ENCODE peak calls at places on chromosome 13, in ten cellular contexts. One of them, this sample, is unnamed.

GRCh38 chr13:40390290-40391008 is 276.0 kb downstream of the FOXO1 start:
- DNase-seq in GDM1: no peak
- DNase-seq in CD4-positive, alpha-beta T cell: no peak
- DNase-seq in H1: no peak
- DNase-seq in dorsolateral prefrontal cortex: no peak
- DNase-seq in activated T-cell treated with anti-CD3 and anti-CD28 coated beads for 1 hour: no peak
- DNase-seq in NB4: peak; percentile 59
- DNase-seq in cardiac muscle cell: no peak
- DNase-seq in stimulated activated CD8-positive, alpha-beta memory T cell treated with anti-CD3 and anti-CD28 coated beads, Interleukin-7, amount 100 ng/mL, for 48 hours: no peak
- DNase-seq in putamen: no peak
- DNase-seq in this sample: no peak

GRCh38 chr13:41827507-41828213 is 133.2 kb downstream of the VWA8 start:
- DNase-seq in GDM1: no peak
- DNase-seq in CD4-positive, alpha-beta T cell: no peak
- DNase-seq in H1: no peak
- DNase-seq in dorsolateral prefrontal cortex: no peak
- DNase-seq in activated T-cell treated with anti-CD3 and anti-CD28 coated beads for 1 hour: no peak
- DNase-seq in NB4: peak; percentile 9
- DNase-seq in cardiac muscle cell: no peak
- DNase-seq in stimulated activated CD8-positive, alpha-beta memory T cell treated with anti-CD3 and anti-CD28 coated beads, Interleukin-7, amount 100 ng/mL, for 48 hours: no peak
- DNase-seq in putamen: no peak
- DNase-seq in this sample: no peak

GRCh38 chr13:91346848-91347211 is 657 bp upstream of the MIR17HG start:
- DNase-seq in GDM1: peak; percentile 55
- DNase-seq in CD4-positive, alpha-beta T cell: peak; percentile 13
- DNase-seq in H1: no peak
- DNase-seq in dorsolateral prefrontal cortex: peak; percentile 27
- DNase-seq in activated T-cell treated with anti-CD3 and anti-CD28 coated beads for 1 hour: peak; percentile 5
- DNase-seq in NB4: peak; percentile 65
- DNase-seq in cardiac muscle cell: peak; percentile 45
- DNase-seq in stimulated activated CD8-positive, alpha-beta memory T cell treated with anti-CD3 and anti-CD28 coated beads, Interleukin-7, amount 100 ng/mL, for 48 hours: peak; percentile 36
- DNase-seq in putamen: peak; percentile 21
- DNase-seq in this sample: no peak

GRCh38 chr13:111095911-111096501 is 19.1 kb upstream of the ARHGEF7 start:
- DNase-seq in GDM1: no peak
- DNase-seq in CD4-positive, alpha-beta T cell: no peak
- DNase-seq in H1: no peak
- DNase-seq in dorsolateral prefrontal cortex: no peak
- DNase-seq in activated T-cell treated with anti-CD3 and anti-CD28 coated beads for 1 hour: no peak
- DNase-seq in NB4: no peak
- DNase-seq in cardiac muscle cell: no peak
- DNase-seq in stimulated activated CD8-positive, alpha-beta memory T cell treated with anti-CD3 and anti-CD28 coated beads, Interleukin-7, amount 100 ng/mL, for 48 hours: no peak
- DNase-seq in putamen: no peak
- DNase-seq in this sample: no peak

GRCh38 chr13:50951366-50951765 is 41.8 kb downstream of the RNASEH2B start:
- DNase-seq in GDM1: no peak
- DNase-seq in CD4-positive, alpha-beta T cell: no peak
- DNase-seq in H1: no peak
- DNase-seq in dorsolateral prefrontal cortex: no peak
- DNase-seq in activated T-cell treated with anti-CD3 and anti-CD28 coated beads for 1 hour: no peak
- DNase-seq in NB4: no peak
- DNase-seq in cardiac muscle cell: no peak
- DNase-seq in stimulated activated CD8-positive, alpha-beta memory T cell treated with anti-CD3 and anti-CD28 coated beads, Interleukin-7, amount 100 ng/mL, for 48 hours: no peak
- DNase-seq in putamen: no peak
- DNase-seq in this sample: no peak

GRCh38 chr13:99009987-99010551 is 32.2 kb upstream of the DOCK9 start:
- DNase-seq in GDM1: no peak
- DNase-seq in CD4-positive, alpha-beta T cell: no peak
- DNase-seq in H1: no peak
- DNase-seq in dorsolateral prefrontal cortex: no peak
- DNase-seq in activated T-cell treated with anti-CD3 and anti-CD28 coated beads for 1 hour: no peak
- DNase-seq in NB4: no peak
- DNase-seq in cardiac muscle cell: no peak
- DNase-seq in stimulated activated CD8-positive, alpha-beta memory T cell treated with anti-CD3 and anti-CD28 coated beads, Interleukin-7, amount 100 ng/mL, for 48 hours: no peak
- DNase-seq in putamen: no peak
- DNase-seq in this sample: no peak

GRCh38 chr13:113152894-113153809 is 5.3 kb upstream of the PROZ start:
- DNase-seq in GDM1: no peak
- DNase-seq in CD4-positive, alpha-beta T cell: peak; percentile 11
- DNase-seq in H1: peak; percentile 81
- DNase-seq in dorsolateral prefrontal cortex: peak; percentile 43
- DNase-seq in activated T-cell treated with anti-CD3 and anti-CD28 coated beads for 1 hour: no peak
- DNase-seq in NB4: peak; percentile 23
- DNase-seq in cardiac muscle cell: peak; percentile 71
- DNase-seq in stimulated activated CD8-positive, alpha-beta memory T cell treated with anti-CD3 and anti-CD28 coated beads, Interleukin-7, amount 100 ng/mL, for 48 hours: no peak
- DNase-seq in putamen: peak; percentile 40
- DNase-seq in this sample: peak; percentile 31

GRCh38 chr13:26482451-26483197 is 74.9 kb upstream of the WASF3 start:
- DNase-seq in GDM1: peak; percentile 37
- DNase-seq in CD4-positive, alpha-beta T cell: peak; percentile 43
- DNase-seq in H1: peak; percentile 83
- DNase-seq in dorsolateral prefrontal cortex: peak; percentile 39
- DNase-seq in activated T-cell treated with anti-CD3 and anti-CD28 coated beads for 1 hour: peak; percentile 42
- DNase-seq in NB4: peak; percentile 79
- DNase-seq in cardiac muscle cell: peak; percentile 68
- DNase-seq in stimulated activated CD8-positive, alpha-beta memory T cell treated with anti-CD3 and anti-CD28 coated beads, Interleukin-7, amount 100 ng/mL, for 48 hours: no peak
- DNase-seq in putamen: peak; percentile 38
- DNase-seq in this sample: peak; percentile 64

GRCh38 chr13:77751513-77752456 is 54.3 kb downstream of the SLAIN1 start:
- DNase-seq in GDM1: peak; percentile 22
- DNase-seq in CD4-positive, alpha-beta T cell: no peak
- DNase-seq in H1: no peak
- DNase-seq in dorsolateral prefrontal cortex: no peak
- DNase-seq in activated T-cell treated with anti-CD3 and anti-CD28 coated beads for 1 hour: peak; percentile 7
- DNase-seq in NB4: peak; percentile 74
- DNase-seq in cardiac muscle cell: peak; percentile 62
- DNase-seq in stimulated activated CD8-positive, alpha-beta memory T cell treated with anti-CD3 and anti-CD28 coated beads, Interleukin-7, amount 100 ng/mL, for 48 hours: no peak
- DNase-seq in putamen: peak; percentile 80
- DNase-seq in this sample: peak; percentile 24

GRCh38 chr13:101917833-101918755 is 465.6 kb downstream of the ITGBL1 start:
- DNase-seq in GDM1: no peak
- DNase-seq in CD4-positive, alpha-beta T cell: no peak
- DNase-seq in H1: no peak
- DNase-seq in dorsolateral prefrontal cortex: no peak
- DNase-seq in activated T-cell treated with anti-CD3 and anti-CD28 coated beads for 1 hour: no peak
- DNase-seq in NB4: no peak
- DNase-seq in cardiac muscle cell: no peak
- DNase-seq in stimulated activated CD8-positive, alpha-beta memory T cell treated with anti-CD3 and anti-CD28 coated beads, Interleukin-7, amount 100 ng/mL, for 48 hours: no peak
- DNase-seq in putamen: peak; percentile 10
- DNase-seq in this sample: no peak

GRCh38 chr13:97627566-97627965 is 193.6 kb downstream of the RAP2A start:
- DNase-seq in GDM1: no peak
- DNase-seq in CD4-positive, alpha-beta T cell: no peak
- DNase-seq in H1: no peak
- DNase-seq in dorsolateral prefrontal cortex: no peak
- DNase-seq in activated T-cell treated with anti-CD3 and anti-CD28 coated beads for 1 hour: no peak
- DNase-seq in NB4: no peak
- DNase-seq in cardiac muscle cell: peak; percentile 29
- DNase-seq in stimulated activated CD8-positive, alpha-beta memory T cell treated with anti-CD3 and anti-CD28 coated beads, Interleukin-7, amount 100 ng/mL, for 48 hours: no peak
- DNase-seq in putamen: no peak
- DNase-seq in this sample: peak; percentile 46

GRCh38 chr13:25167349-25167748 is 4.7 kb downstream of the AMER2 start:
- DNase-seq in GDM1: no peak
- DNase-seq in CD4-positive, alpha-beta T cell: no peak
- DNase-seq in H1: no peak
- DNase-seq in dorsolateral prefrontal cortex: no peak
- DNase-seq in activated T-cell treated with anti-CD3 and anti-CD28 coated beads for 1 hour: no peak
- DNase-seq in NB4: no peak
- DNase-seq in cardiac muscle cell: no peak
- DNase-seq in stimulated activated CD8-positive, alpha-beta memory T cell treated with anti-CD3 and anti-CD28 coated beads, Interleukin-7, amount 100 ng/mL, for 48 hours: no peak
- DNase-seq in putamen: no peak
- DNase-seq in this sample: no peak

GRCh38 chr13:98853791-98854191 is 101.3 kb upstream of the SLC15A1 start:
- DNase-seq in GDM1: no peak
- DNase-seq in CD4-positive, alpha-beta T cell: no peak
- DNase-seq in H1: no peak
- DNase-seq in dorsolateral prefrontal cortex: no peak
- DNase-seq in activated T-cell treated with anti-CD3 and anti-CD28 coated beads for 1 hour: no peak
- DNase-seq in NB4: no peak
- DNase-seq in cardiac muscle cell: no peak
- DNase-seq in stimulated activated CD8-positive, alpha-beta memory T cell treated with anti-CD3 and anti-CD28 coated beads, Interleukin-7, amount 100 ng/mL, for 48 hours: peak; percentile 59
- DNase-seq in putamen: no peak
- DNase-seq in this sample: no peak

GRCh38 chr13:25375727-25376358 is 4.1 kb downstream of the ATP8A2 start:
- DNase-seq in GDM1: no peak
- DNase-seq in CD4-positive, alpha-beta T cell: no peak
- DNase-seq in H1: peak; percentile 59
- DNase-seq in dorsolateral prefrontal cortex: no peak
- DNase-seq in activated T-cell treated with anti-CD3 and anti-CD28 coated beads for 1 hour: peak; percentile 9
- DNase-seq in NB4: peak; percentile 61
- DNase-seq in cardiac muscle cell: peak; percentile 59
- DNase-seq in stimulated activated CD8-positive, alpha-beta memory T cell treated with anti-CD3 and anti-CD28 coated beads, Interleukin-7, amount 100 ng/mL, for 48 hours: no peak
- DNase-seq in putamen: no peak
- DNase-seq in this sample: peak; percentile 18

GRCh38 chr13:65971541-65971940 is 1258.6 kb downstream of the PCDH9 start:
- DNase-seq in GDM1: no peak
- DNase-seq in CD4-positive, alpha-beta T cell: no peak
- DNase-seq in H1: no peak
- DNase-seq in dorsolateral prefrontal cortex: no peak
- DNase-seq in activated T-cell treated with anti-CD3 and anti-CD28 coated beads for 1 hour: no peak
- DNase-seq in NB4: no peak
- DNase-seq in cardiac muscle cell: peak; percentile 7
- DNase-seq in stimulated activated CD8-positive, alpha-beta memory T cell treated with anti-CD3 and anti-CD28 coated beads, Interleukin-7, amount 100 ng/mL, for 48 hours: no peak
- DNase-seq in putamen: peak; percentile 45
- DNase-seq in this sample: no peak